ENCODE peak calls at places on chromosomes 13 and 19, in four cellular contexts. Y is HCT116, Z is GM12878, L is K562. R is an unnamed sample.
A peak's percentile ranks its signal among the peaks of the same experiment; 100 is the strongest.

GRCh38 chr19:55483681-55484361 is 1.2 kb upstream of the NAT14 start:
- DNase-seq in Y (no peak), Z (no peak), L (no peak), R (peak; percentile 59)

GRCh38 chr13:33721719-33722118 is 96.2 kb upstream of the RFC3 start:
- DNase-seq in Y (no peak), Z (no peak), L (no peak), R (no peak)

GRCh38 chr13:68574053-68574452 is 1343.9 kb upstream of the PCDH9 start:
- DNase-seq in Y (no peak), Z (no peak), L (no peak), R (no peak)

GRCh38 chr19:597406-598315 is 8.0 kb downstream of the HCN2 start:
- DNase-seq in Y (peak; percentile 31), Z (no peak), L (no peak), R (no peak)

GRCh38 chr19:36032251-36033104 is at the start of gene CLIP3:
- DNase-seq in Y (no peak), Z (no peak), L (no peak), R (peak; percentile 90)

GRCh38 chr19:9901020-9901419 is 35.3 kb downstream of the OLFM2 start:
- DNase-seq in Y (no peak), Z (no peak), L (no peak), R (no peak)

GRCh38 chr19:37932985-37933953 is 26.3 kb downstream of the SIPA1L3 start:
- DNase-seq in Y (no peak), Z (no peak), L (no peak), R (no peak)

GRCh38 chr19:43432866-43433673 is 18.4 kb downstream of the TEX101 start:
- DNase-seq in Y (peak; percentile 51), Z (no peak), L (peak; percentile 82), R (peak; percentile 82)

GRCh38 chr13:62418872-62419271 is 1003.2 kb upstream of the PCDH20 start:
- DNase-seq in Y (no peak), Z (no peak), L (no peak), R (no peak)

GRCh38 chr13:112441226-112441625 is 65.1 kb downstream of the SPACA7 start:
- DNase-seq in Y (no peak), Z (no peak), L (no peak), R (no peak)
- TF ChIP-seq EGR1 in Y (no peak), Z (no peak), L (no peak), R (no peak)

GRCh38 chr19:3470500-3471128 is 9.7 kb downstream of the SMIM24 start:
- DNase-seq in Y (no peak), Z (no peak), L (no peak), R (no peak)

GRCh38 chr19:3467437-3468198 is 12.7 kb downstream of the SMIM24 start:
- DNase-seq in Y (no peak), Z (no peak), L (no peak), R (no peak)

GRCh38 chr19:3468211-3468610 is 12.1 kb downstream of the SMIM24 start:
- DNase-seq in Y (no peak), Z (no peak), L (no peak), R (no peak)

GRCh38 chr19:3471954-3472655 is 8.2 kb downstream of the SMIM24 start:
- DNase-seq in Y (no peak), Z (no peak), L (peak; percentile 78), R (peak; percentile 86)

GRCh38 chr19:3469638-3470499 is 10.5 kb downstream of the SMIM24 start:
- DNase-seq in Y (no peak), Z (no peak), L (no peak), R (no peak)
- TF ChIP-seq EZH2 in Y (no peak), Z (no peak), L (no peak), R (no peak)

DNA sequence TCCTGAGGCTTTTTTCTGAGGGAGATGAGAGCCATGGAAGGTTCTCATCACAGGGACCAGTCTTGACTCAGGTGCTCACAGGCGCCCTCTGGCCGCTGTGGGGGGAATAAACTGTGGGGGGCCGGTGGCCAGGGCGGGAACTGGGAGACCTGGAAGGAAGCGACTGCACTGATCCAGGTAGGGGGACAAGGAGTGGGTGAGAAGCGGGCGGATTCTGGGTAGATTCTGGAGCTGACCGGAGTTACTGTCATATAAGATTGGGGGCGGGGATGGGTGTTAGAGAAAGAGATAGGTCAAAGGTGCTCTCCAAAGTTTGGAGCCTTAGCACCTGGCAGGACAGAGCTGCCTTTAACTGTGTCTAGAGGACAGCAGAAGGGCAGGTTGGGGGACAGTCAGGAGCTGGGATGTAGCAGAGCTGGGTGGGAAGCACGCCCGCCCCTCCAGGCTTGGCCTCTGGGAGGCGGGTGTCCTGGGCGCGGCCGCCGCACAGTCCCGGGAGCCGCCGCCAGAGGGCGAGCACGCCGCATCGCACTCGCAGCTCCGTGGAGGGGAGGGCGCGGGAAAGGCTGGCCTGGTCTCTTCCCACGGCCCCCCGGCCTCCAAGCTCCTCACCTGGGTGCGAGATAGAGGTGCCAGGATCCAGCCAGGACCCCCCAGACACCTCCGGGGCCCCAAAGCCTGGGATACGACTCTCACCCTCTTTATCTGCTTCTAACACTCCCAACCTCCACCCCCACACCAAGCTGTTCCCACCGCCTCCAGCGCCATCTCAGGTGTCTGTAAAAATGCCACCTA is 4.2 kb upstream of the DAND5 start:
- DNase-seq in Y (peak; percentile 73), Z (peak; percentile 39), L (peak; percentile 85), R (peak; percentile 59)
- TF ChIP-seq EGR1 in Y (peak; percentile 76), Z (no peak), L (peak; percentile 93), R (no peak)

GRCh38 chr19:5991244-5991838 is 13.4 kb upstream of the RANBP3 start:
- DNase-seq in Y (no peak), Z (no peak), L (peak; percentile 36), R (no peak)
- TF ChIP-seq EZH2 in Y (no peak), Z (no peak), L (no peak), R (no peak)

DNA sequence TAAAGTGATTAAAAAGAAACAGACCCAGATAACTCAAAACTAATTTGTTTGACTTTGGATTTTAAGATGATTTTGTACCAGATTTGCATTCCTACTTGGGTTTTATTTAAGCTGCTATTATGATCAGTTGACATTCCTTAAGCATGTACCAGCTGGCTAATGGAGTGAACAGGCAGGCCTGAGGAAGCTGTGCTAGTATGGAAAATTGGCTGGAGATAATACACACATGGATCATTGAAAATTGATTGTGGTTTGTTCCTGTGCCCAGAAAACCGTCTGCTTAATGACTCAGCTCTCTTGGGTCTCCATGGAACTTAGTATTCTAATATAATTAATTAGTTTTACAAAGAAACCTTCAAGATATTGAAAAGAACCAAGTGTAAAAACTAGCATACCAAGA is 22.6 kb downstream of the POLR1D start:
- DNase-seq in Y (peak; percentile 27), Z (no peak), L (no peak), R (no peak)
- TF ChIP-seq EGR1 in Y (no peak), Z (no peak), L (no peak), R (no peak)

GRCh38 chr13:70756088-70756487 is 647.8 kb upstream of the KLHL1 start:
- DNase-seq in Y (no peak), Z (no peak), L (no peak), R (no peak)
- TF ChIP-seq EZH2 in Y (no peak), Z (no peak), L (no peak), R (no peak)

GRCh38 chr13:112744306-112745021 is 54.6 kb downstream of the ATP11A start:
- DNase-seq in Y (no peak), Z (no peak), L (no peak), R (no peak)
- TF ChIP-seq EGR1 in Y (no peak), Z (no peak), L (no peak), R (no peak)

GRCh38 chr19:1775951-1776605 is 22.8 kb downstream of the ONECUT3 start:
- DNase-seq in Y (no peak), Z (no peak), L (no peak), R (no peak)
- TF ChIP-seq EZH2 in Y (no peak), Z (no peak), L (no peak), R (peak; percentile 84)